ENCODE peak calls at places on chromosomes 12 and 14, in six cellular contexts. A, G, X, P, Q and V are unnamed samples.

GRCh38 chr14:50064993-50065392 is 51.4 kb downstream of the VCPKMT start:
- DNase-seq in P (peak), X (no peak), Q (no peak), A (no peak), G (peak), V (no peak)

GRCh38 chr14:93619176-93619793 is 169.0 kb downstream of the PRIMA1 start:
- DNase-seq in P (no peak), A (peak), X (no peak), Q (peak), G (peak), V (peak)

GRCh38 chr14:33118653-33119052 is 180.0 kb downstream of the NPAS3 start:
- DNase-seq in G (peak), P (no peak), X (no peak), A (no peak), Q (no peak), V (no peak)

GRCh38 chr12:13749380-13749779 is 232.0 kb downstream of the GRIN2B start:
- DNase-seq in G (no peak), A (no peak), P (no peak), Q (no peak), X (no peak), V (no peak)

GRCh38 chr12:102965281-102966155 is 8.0 kb downstream of the ASCL1 start:
- DNase-seq in P (no peak), A (no peak), X (no peak), G (no peak), Q (no peak), V (no peak)

GRCh38 chr12:132180648-132181546 is 36.6 kb downstream of the NOC4L start:
- DNase-seq in X (no peak), A (no peak), G (no peak), P (no peak), Q (no peak), V (no peak)

GRCh38 chr14:35361141-35361480 is 43.4 kb downstream of the NFKBIA start:
- DNase-seq in G (no peak), X (no peak), Q (no peak), A (no peak), P (no peak), V (no peak)

GRCh38 chr12:47576256-47576655 is 129.6 kb downstream of the RPAP3 start:
- DNase-seq in G (no peak), Q (no peak), P (no peak), X (no peak), A (no peak), V (no peak)

GRCh38 chr12:76568130-76568529 is 8.6 kb upstream of the OSBPL8 start:
- DNase-seq in P (no peak), A (no peak), G (no peak), X (no peak), Q (no peak), V (no peak)

GRCh38 chr12:71160585-71160984 is 2.8 kb upstream of the TSPAN8 start:
- DNase-seq in G (no peak), A (no peak), P (no peak), Q (no peak), X (no peak), V (no peak)

GRCh38 chr12:8709124-8709830 is 11.5 kb downstream of the RIMKLB start:
- DNase-seq in Q (no peak), G (peak), A (no peak), X (no peak), P (no peak), V (peak)

GRCh38 chr12:1013618-1014489 is 22.8 kb downstream of the ERC1 start:
- DNase-seq in P (no peak), Q (peak), A (no peak), X (no peak), G (peak), V (peak)

GRCh38 chr12:19654630-19655384 is 215.5 kb downstream of the AEBP2 start:
- DNase-seq in P (no peak), G (no peak), A (peak), Q (peak), X (no peak), V (peak)

GRCh38 chr14:54166049-54166950 is 209.7 kb upstream of the BMP4 start:
- DNase-seq in Q (no peak), P (no peak), G (no peak), X (no peak), A (no peak), V (no peak)

GRCh38 chr12:64752833-64753238 is 6.4 kb downstream of the GNS start:
- DNase-seq in Q (no peak), P (peak), A (no peak), X (no peak), G (no peak), V (no peak)

GRCh38 chr14:51674294-51675002 is 22.7 kb downstream of the FRMD6 start:
- DNase-seq in A (no peak), X (no peak), Q (peak), G (peak), P (no peak), V (peak)

GRCh38 chr14:93959239-93960107 is 16.9 kb downstream of the ASB2 start:
- DNase-seq in P (peak), Q (peak), A (peak), G (peak), X (no peak), V (peak)

GRCh38 chr14:69886843-69887242 is 7.6 kb downstream of the SMOC1 start:
- DNase-seq in P (no peak), A (no peak), Q (no peak), G (no peak), X (no peak), V (no peak)

GRCh38 chr14:22865424-22866215 is 5.9 kb upstream of the LRP10 start:
- DNase-seq in A (no peak), G (no peak), P (no peak), X (no peak), Q (no peak), V (no peak)